ENCODE peak calls at places on chromosome 6, in six cellular contexts. D, Z, W, X, Y and R are unnamed samples.

GRCh38 chr6:6221829-6222535 is 98.5 kb downstream of the F13A1 start:
- DNase-seq in D (no peak), Z (no peak), W (peak; percentile 63), X (no peak), Y (no peak), R (no peak)

GRCh38 chr6:29568021-29568420 is 8.5 kb upstream of the UBD start:
- DNase-seq in D (no peak), Z (no peak), W (no peak), X (no peak), Y (no peak), R (no peak)

GRCh38 chr6:26501482-26501986 is 1.4 kb downstream of the BTN1A1 start:
- DNase-seq in D (peak; percentile 52), Z (peak; percentile 2), W (peak; percentile 44), X (peak; percentile 79), Y (peak; percentile 33), R (peak; percentile 25)

GRCh38 chr6:168499045-168499650 is 58.2 kb downstream of the SMOC2 start:
- DNase-seq in D (no peak), Z (no peak), W (no peak), X (no peak), Y (no peak), R (no peak)

GRCh38 chr6:26534681-26535465 is 3.3 kb upstream of the HMGN4 start:
- DNase-seq in D (no peak), Z (no peak), W (no peak), X (no peak), Y (no peak), R (no peak)

GRCh38 chr6:1598886-1599285 is 10.8 kb upstream of the FOXC1 start:
- DNase-seq in D (no peak), Z (no peak), W (no peak), X (no peak), Y (no peak), R (no peak)

GRCh38 chr6:3885262-3886036 is 36.3 kb downstream of the FAM50B start:
- DNase-seq in D (no peak), Z (no peak), W (peak; percentile 35), X (no peak), Y (no peak), R (no peak)

GRCh38 chr6:89986650-89987074 is 92.4 kb downstream of the GJA10 start:
- DNase-seq in D (no peak), Z (no peak), W (no peak), X (peak; percentile 86), Y (peak; percentile 49), R (no peak)

GRCh38 chr6:27545271-27546046 is 72.6 kb upstream of the ZNF184 start:
- DNase-seq in D (no peak), Z (no peak), W (peak; percentile 46), X (peak; percentile 64), Y (no peak), R (no peak)

GRCh38 chr6:1144842-1145755 is 166.8 kb upstream of the FOXQ1 start:
- DNase-seq in D (no peak), Z (no peak), W (no peak), X (no peak), Y (peak; percentile 85), R (no peak)

GRCh38 chr6:4491501-4492260 is 284.5 kb upstream of the CDYL start:
- DNase-seq in D (no peak), Z (no peak), W (no peak), X (no peak), Y (no peak), R (no peak)

GRCh38 chr6:92849636-92850035 is 569.7 kb downstream of the EPHA7 start:
- DNase-seq in D (no peak), Z (no peak), W (no peak), X (no peak), Y (no peak), R (no peak)

GRCh38 chr6:11432713-11433450 is 104.7 kb upstream of the TMEM170B start:
- DNase-seq in D (no peak), Z (no peak), W (no peak), X (no peak), Y (peak; percentile 74), R (no peak)

GRCh38 chr6:15308445-15309213 is 62.8 kb downstream of the JARID2 start:
- DNase-seq in D (no peak), Z (no peak), W (no peak), X (no peak), Y (no peak), R (no peak)

GRCh38 chr6:3311798-3312197 is 53.1 kb downstream of the PSMG4 start:
- DNase-seq in D (no peak), Z (no peak), W (no peak), X (no peak), Y (no peak), R (no peak)

GRCh38 chr6:112282217-112282616 is 27.9 kb upstream of the LAMA4 start:
- DNase-seq in D (peak; percentile 68), Z (no peak), W (peak; percentile 36), X (peak; percentile 37), Y (peak; percentile 84), R (no peak)

GRCh38 chr6:3340358-3340798 is 81.6 kb downstream of the PSMG4 start:
- DNase-seq in D (no peak), Z (no peak), W (no peak), X (no peak), Y (peak; percentile 41), R (no peak)

GRCh38 chr6:105994522-105995402 is 91.4 kb upstream of the PRDM1 start:
- DNase-seq in D (peak; percentile 70), Z (no peak), W (peak; percentile 55), X (peak; percentile 91), Y (peak; percentile 83), R (peak; percentile 24)

GRCh38 chr6:33298773-33299236 is at the start of gene RGL2:
- DNase-seq in D (peak; percentile 91), Z (no peak), W (peak; percentile 55), X (no peak), Y (peak; percentile 80), R (no peak)

GRCh38 chr6:42751055-42751454 is 5.2 kb upstream of the TBCC start:
- DNase-seq in D (no peak), Z (no peak), W (no peak), X (no peak), Y (no peak), R (no peak)

GRCh38 chr6:20377623-20378265 is 23.9 kb upstream of the E2F3 start:
- DNase-seq in D (no peak), Z (no peak), W (peak; percentile 37), X (no peak), Y (peak; percentile 67), R (no peak)

GRCh38 chr6:104540743-104541142 is 319.0 kb downstream of the HACE1 start:
- DNase-seq in D (no peak), Z (no peak), W (no peak), X (no peak), Y (no peak), R (no peak)

GRCh38 chr6:3334579-3334978 is 75.8 kb downstream of the PSMG4 start:
- DNase-seq in D (peak; percentile 52), Z (no peak), W (no peak), X (peak; percentile 52), Y (no peak), R (no peak)

GRCh38 chr6:3402310-3403243 is 54.3 kb downstream of the SLC22A23 start:
- DNase-seq in D (no peak), Z (no peak), W (no peak), X (no peak), Y (no peak), R (no peak)

GRCh38 chr6:160238234-160238633 is 20.4 kb downstream of the SLC22A2 start:
- DNase-seq in D (no peak), Z (no peak), W (no peak), X (no peak), Y (no peak), R (no peak)

GRCh38 chr6:35042451-35042850 is 98.7 kb downstream of the TCP11 start:
- DNase-seq in D (no peak), Z (no peak), W (no peak), X (no peak), Y (no peak), R (no peak)